ENCODE peak calls at places on chromosomes 1 and 21, in eight cellular contexts. G is activated gamma-delta T cell treated with Interleukin-2 at 50 U/mL for 16 hours; J is activated T-cell treated with anti-CD3 and anti-CD28 coated beads, Interleukin-2, amount 50 U/mL, for 72 hours; D is stimulated activated CD8-positive, alpha-beta memory T cell treated with anti-CD3 and anti-CD28 coated beads, Interleukin-7, amount 100 ng/mL, for 1 hour; F is ovary; R is retinal pigment epithelial cell; P is AG04450; X is LHCN-M2. A is an unnamed sample.

GRCh38 chr1:43367026-43367903 is 546 bp downstream of the ELOVL1 start:
- DNase-seq in G (peak), J (peak), D (no peak), F (peak), R (no peak), P (no peak), X (no peak), A (no peak)

GRCh38 chr21:37687001-37687400 is 229.3 kb downstream of the KCNJ6 start:
- DNase-seq in G (no peak), J (no peak), D (no peak), F (no peak), R (no peak), P (no peak), X (no peak), A (no peak)

GRCh38 chr1:34887593-34887992 is 28.0 kb upstream of the SMIM12 start:
- DNase-seq in G (no peak), J (no peak), D (no peak), F (no peak), R (no peak), P (no peak), X (no peak), A (no peak)

GRCh38 chr1:183191833-183192232 is 5.8 kb downstream of the LAMC2 start:
- DNase-seq in G (no peak), J (no peak), D (no peak), F (no peak), R (peak), P (peak), X (peak), A (no peak)

GRCh38 chr1:36542962-36543515 is 60.3 kb upstream of the CSF3R start:
- DNase-seq in G (no peak), J (no peak), D (no peak), F (no peak), R (no peak), P (no peak), X (no peak), A (no peak)

GRCh38 chr1:112395261-112395831 is 668 bp upstream of the CTTNBP2NL start:
- DNase-seq in G (no peak), J (no peak), D (no peak), F (no peak), R (peak), P (no peak), X (no peak), A (no peak)

GRCh38 chr1:151790071-151790939 is at the start of gene TDRKH:
- DNase-seq in G (peak), J (peak), D (peak), F (peak), R (peak), P (peak), X (peak), A (peak)

GRCh38 chr1:84973493-84974334 is 23.2 kb downstream of the MCOLN2 start:
- DNase-seq in G (no peak), J (peak), D (no peak), F (no peak), R (no peak), P (no peak), X (peak), A (no peak)

GRCh38 chr21:46667191-46667734 is 31.8 kb downstream of the PRMT2 start:
- DNase-seq in G (no peak), J (peak), D (no peak), F (no peak), R (no peak), P (no peak), X (peak), A (no peak)

GRCh38 chr21:44548922-44549321 is 2.4 kb downstream of the KRTAP10-2 start:
- DNase-seq in G (no peak), J (no peak), D (no peak), F (no peak), R (no peak), P (no peak), X (no peak), A (no peak)

GRCh38 chr1:183585038-183585437 is 5.2 kb downstream of the NCF2 start:
- DNase-seq in G (no peak), J (no peak), D (no peak), F (no peak), R (no peak), P (no peak), X (no peak), A (no peak)

GRCh38 chr1:37621326-37621870 is 13.3 kb downstream of the RSPO1 start:
- DNase-seq in G (no peak), J (no peak), D (no peak), F (no peak), R (no peak), P (no peak), X (no peak), A (no peak)

A was measured in smooth muscle cell of the brain vasculature.